ENCODE peak calls at places on chromosomes 5 and 9, in six cellular contexts. One of them, this sample, is unnamed.

GRCh38 chr5:142871880-142872200 is 101.7 kb downstream of the ARHGAP26 start:
- DNase-seq in HL-60: no peak
- DNase-seq in HepG2: no peak
- DNase-seq in heart left ventricle: peak
- DNase-seq in fibroblast of the aortic adventitia: no peak
- DNase-seq in colonic mucosa: no peak
- DNase-seq in this sample: no peak

GRCh38 chr5:162068412-162068811 is 839 bp downstream of the GABRG2 start:
- DNase-seq in HL-60: no peak
- DNase-seq in HepG2: peak
- DNase-seq in heart left ventricle: no peak
- DNase-seq in fibroblast of the aortic adventitia: no peak
- DNase-seq in colonic mucosa: peak
- DNase-seq in this sample: peak

GRCh38 chr5:35956429-35956828 is 18.0 kb upstream of the CAPSL start:
- DNase-seq in HL-60: no peak
- DNase-seq in HepG2: no peak
- DNase-seq in heart left ventricle: no peak
- DNase-seq in fibroblast of the aortic adventitia: no peak
- DNase-seq in colonic mucosa: no peak
- DNase-seq in this sample: no peak

GRCh38 chr9:115615821-115616665 is 498.1 kb upstream of the TNC start:
- DNase-seq in HL-60: no peak
- DNase-seq in HepG2: no peak
- DNase-seq in heart left ventricle: no peak
- DNase-seq in fibroblast of the aortic adventitia: peak
- DNase-seq in colonic mucosa: no peak
- DNase-seq in this sample: peak

GRCh38 chr9:27880135-27880534 is 306.9 kb upstream of the C9orf72 start:
- DNase-seq in HL-60: no peak
- DNase-seq in HepG2: no peak
- DNase-seq in heart left ventricle: no peak
- DNase-seq in fibroblast of the aortic adventitia: no peak
- DNase-seq in colonic mucosa: no peak
- DNase-seq in this sample: no peak

GRCh38 chr5:74866653-74867162 is 521 bp upstream of the FAM169A start:
- DNase-seq in HL-60: no peak
- DNase-seq in HepG2: peak
- DNase-seq in heart left ventricle: no peak
- DNase-seq in fibroblast of the aortic adventitia: no peak
- DNase-seq in colonic mucosa: peak
- DNase-seq in this sample: no peak

GRCh38 chr9:92659601-92660000 is 10.3 kb downstream of the IPPK start:
- DNase-seq in HL-60: no peak
- DNase-seq in HepG2: no peak
- DNase-seq in heart left ventricle: no peak
- DNase-seq in fibroblast of the aortic adventitia: no peak
- DNase-seq in colonic mucosa: no peak
- DNase-seq in this sample: no peak

GRCh38 chr5:112684737-112685136 is 52.9 kb upstream of the APC start:
- DNase-seq in HL-60: no peak
- DNase-seq in HepG2: no peak
- DNase-seq in heart left ventricle: peak
- DNase-seq in fibroblast of the aortic adventitia: peak
- DNase-seq in colonic mucosa: no peak
- DNase-seq in this sample: no peak

GRCh38 chr5:12623408-12623807 is 719.2 kb upstream of the CTNND2 start:
- DNase-seq in HL-60: no peak
- DNase-seq in HepG2: no peak
- DNase-seq in heart left ventricle: no peak
- DNase-seq in fibroblast of the aortic adventitia: no peak
- DNase-seq in colonic mucosa: no peak
- DNase-seq in this sample: no peak

GRCh38 chr9:9881692-9882091 is 731.1 kb downstream of the PTPRD start:
- DNase-seq in HL-60: no peak
- DNase-seq in HepG2: no peak
- DNase-seq in heart left ventricle: no peak
- DNase-seq in fibroblast of the aortic adventitia: no peak
- DNase-seq in colonic mucosa: no peak
- DNase-seq in this sample: no peak

GRCh38 chr5:14147210-14147609 is 4.1 kb downstream of the TRIO start:
- DNase-seq in HL-60: no peak
- DNase-seq in HepG2: no peak
- DNase-seq in heart left ventricle: no peak
- DNase-seq in fibroblast of the aortic adventitia: no peak
- DNase-seq in colonic mucosa: no peak
- DNase-seq in this sample: no peak

GRCh38 chr5:154686490-154686889 is 68.7 kb upstream of the LARP1 start:
- DNase-seq in HL-60: no peak
- DNase-seq in HepG2: no peak
- DNase-seq in heart left ventricle: no peak
- DNase-seq in fibroblast of the aortic adventitia: no peak
- DNase-seq in colonic mucosa: no peak
- DNase-seq in this sample: no peak

GRCh38 chr5:62653001-62653863 is 74.6 kb downstream of the LRRC70 start:
- DNase-seq in HL-60: no peak
- DNase-seq in HepG2: peak
- DNase-seq in heart left ventricle: no peak
- DNase-seq in fibroblast of the aortic adventitia: no peak
- DNase-seq in colonic mucosa: no peak
- DNase-seq in this sample: no peak

GRCh38 chr5:45162974-45163373 is 354.2 kb downstream of the MRPS30 start:
- DNase-seq in HL-60: no peak
- DNase-seq in HepG2: no peak
- DNase-seq in heart left ventricle: no peak
- DNase-seq in fibroblast of the aortic adventitia: no peak
- DNase-seq in colonic mucosa: no peak
- DNase-seq in this sample: no peak

GRCh38 chr9:98222885-98223640 is 30.6 kb upstream of the CORO2A start:
- DNase-seq in HL-60: no peak
- DNase-seq in HepG2: peak
- DNase-seq in heart left ventricle: no peak
- DNase-seq in fibroblast of the aortic adventitia: peak
- DNase-seq in colonic mucosa: no peak
- DNase-seq in this sample: peak

GRCh38 chr5:95960802-95961616 is 642 bp downstream of the ELL2 start:
- DNase-seq in HL-60: no peak
- DNase-seq in HepG2: peak
- DNase-seq in heart left ventricle: peak
- DNase-seq in fibroblast of the aortic adventitia: peak
- DNase-seq in colonic mucosa: peak
- DNase-seq in this sample: peak

GRCh38 chr5:89556215-89557009 is 673.4 kb upstream of the MEF2C start:
- DNase-seq in HL-60: no peak
- DNase-seq in HepG2: no peak
- DNase-seq in heart left ventricle: no peak
- DNase-seq in fibroblast of the aortic adventitia: peak
- DNase-seq in colonic mucosa: no peak
- DNase-seq in this sample: peak

GRCh38 chr9:79390077-79390673 is 181.6 kb upstream of the TLE4 start:
- DNase-seq in HL-60: no peak
- DNase-seq in HepG2: no peak
- DNase-seq in heart left ventricle: no peak
- DNase-seq in fibroblast of the aortic adventitia: no peak
- DNase-seq in colonic mucosa: no peak
- DNase-seq in this sample: no peak

DNA sequence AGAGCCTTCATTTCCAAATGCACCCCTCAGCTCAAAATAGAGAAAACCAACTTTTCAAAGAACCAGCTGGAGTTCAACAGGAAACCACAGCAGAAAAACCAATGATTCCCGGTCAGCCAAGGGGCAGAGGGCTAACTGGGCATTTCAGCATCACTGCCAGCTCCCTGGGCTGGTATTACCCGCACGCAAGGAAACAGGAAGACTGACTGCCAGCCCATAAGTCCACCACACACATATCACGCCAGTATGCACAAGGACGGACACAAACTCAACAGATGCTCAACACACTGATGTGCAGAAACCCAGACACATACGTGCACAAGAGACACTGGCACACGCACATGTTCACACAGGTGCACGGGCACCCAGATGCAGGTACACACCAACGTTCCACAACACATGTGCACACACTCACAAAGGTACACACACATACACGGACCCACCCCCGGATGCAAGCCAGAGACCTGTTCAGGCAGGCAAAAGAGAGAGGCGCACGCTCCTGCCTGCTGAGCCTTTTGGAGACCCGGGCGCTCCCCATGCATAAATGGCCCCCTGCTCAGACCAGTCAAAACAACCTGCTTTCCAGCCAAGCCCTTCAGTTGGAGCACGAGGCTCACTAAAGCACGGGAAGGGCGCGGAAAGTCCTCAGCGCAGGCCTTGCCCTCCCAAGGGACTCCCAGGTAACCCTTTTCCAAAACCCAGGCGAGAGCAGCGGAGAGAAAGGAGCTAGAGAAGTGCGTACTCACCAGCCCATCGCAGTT is 2.1 kb downstream of the ADAMTS2 start:
- DNase-seq in HL-60: no peak
- DNase-seq in HepG2: no peak
- DNase-seq in heart left ventricle: no peak
- DNase-seq in fibroblast of the aortic adventitia: peak
- DNase-seq in colonic mucosa: no peak
- DNase-seq in this sample: no peak
- H3K4me3 ChIP-seq in HL-60: no peak
- H3K4me3 ChIP-seq in HepG2: no peak
- H3K4me3 ChIP-seq in heart left ventricle: peak
- H3K4me3 ChIP-seq in fibroblast of the aortic adventitia: peak
- H3K4me3 ChIP-seq in colonic mucosa: peak
- H3K4me3 ChIP-seq in this sample: peak

DNA sequence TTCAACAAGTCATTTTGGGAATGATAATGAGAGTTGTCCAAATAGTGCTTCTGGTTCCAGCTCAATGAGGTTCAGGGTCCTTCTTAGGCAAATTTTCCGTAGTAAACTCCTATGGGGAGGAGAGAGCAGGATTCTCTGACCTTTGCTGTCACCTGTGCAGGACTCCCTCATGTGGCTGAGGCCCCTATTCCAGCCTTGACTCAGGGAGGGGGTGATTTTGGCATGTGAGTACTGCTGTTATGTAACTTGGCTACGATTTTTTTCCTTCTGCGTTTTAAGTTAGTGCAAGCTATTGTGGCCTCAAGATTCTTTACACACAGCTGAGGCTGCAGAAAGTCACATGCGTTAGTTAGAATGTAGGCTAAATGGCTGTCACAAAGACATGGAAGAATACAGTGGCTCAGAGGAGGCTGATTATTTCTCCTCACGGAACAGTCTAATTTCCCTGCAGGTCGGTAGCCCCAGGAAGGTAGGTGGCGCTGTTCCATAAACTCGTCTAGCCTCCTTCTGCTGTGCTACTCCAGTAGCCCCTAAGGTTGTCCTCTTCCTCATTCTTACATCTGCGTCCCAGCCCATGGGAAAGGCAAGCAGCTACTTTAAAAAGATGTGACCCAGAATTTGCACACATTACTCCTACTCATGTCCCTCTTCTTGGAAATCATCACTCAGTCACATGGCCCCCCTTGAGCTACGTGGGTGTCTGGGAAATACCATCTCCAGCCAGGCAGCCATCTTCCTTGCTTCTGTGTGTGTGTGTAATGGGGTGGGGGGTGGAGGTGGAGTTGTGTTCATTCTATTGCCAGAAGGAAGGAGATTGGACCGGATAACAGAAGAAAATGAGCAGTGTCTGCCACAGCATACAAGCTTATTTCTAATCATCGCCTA is 486.5 kb downstream of the CCDC171 start:
- DNase-seq in HL-60: no peak
- DNase-seq in HepG2: peak
- DNase-seq in heart left ventricle: peak
- DNase-seq in fibroblast of the aortic adventitia: peak
- DNase-seq in colonic mucosa: peak
- DNase-seq in this sample: no peak
- TF ChIP-seq CTCF in HL-60: peak
- TF ChIP-seq CTCF in HepG2: peak
- TF ChIP-seq CTCF in heart left ventricle: no peak
- TF ChIP-seq CTCF in fibroblast of the aortic adventitia: peak
- TF ChIP-seq CTCF in colonic mucosa: no peak
- TF ChIP-seq CTCF in this sample: no peak

DNA sequence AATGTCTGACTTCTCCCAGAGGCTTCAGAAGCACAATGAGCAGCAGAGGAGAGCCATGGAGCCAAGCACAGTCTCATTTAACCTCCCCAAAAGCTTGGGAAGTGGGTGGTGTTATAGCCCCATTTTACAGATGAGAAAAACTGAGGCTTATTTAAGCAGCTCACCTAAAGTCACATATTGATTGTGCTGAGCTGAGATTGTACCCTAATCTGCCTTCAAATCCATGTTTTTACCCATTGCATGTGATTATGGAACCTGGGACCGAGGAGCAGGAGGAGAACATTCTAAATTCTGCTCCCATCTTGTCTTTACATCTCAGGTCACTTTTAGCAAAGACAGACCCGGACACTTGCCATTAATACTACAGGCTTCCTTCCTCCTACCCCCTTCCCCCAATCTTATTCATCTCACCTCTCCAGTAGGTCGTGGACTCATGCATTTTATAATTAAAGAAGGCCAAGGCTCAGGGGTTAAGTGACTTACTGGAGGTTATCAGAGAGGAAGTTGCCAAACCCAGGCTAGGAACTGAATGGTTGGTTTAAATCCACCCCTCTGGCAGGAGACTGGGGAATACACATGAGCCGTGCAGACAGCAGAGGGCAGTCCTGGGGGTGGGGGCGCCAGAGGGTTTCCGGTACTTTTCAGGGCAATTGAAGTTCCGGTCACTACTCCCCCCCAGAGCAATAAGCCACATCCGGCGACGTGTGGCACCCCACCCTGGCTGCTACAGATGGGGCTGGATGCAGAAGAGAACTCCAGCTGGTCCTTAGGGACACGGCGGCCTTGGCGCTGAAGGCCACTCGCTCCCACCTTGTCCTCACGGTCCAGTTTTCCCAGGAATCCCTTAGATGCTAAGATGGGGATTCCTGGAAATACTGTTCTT is 51.0 kb upstream of the IL17B start:
- DNase-seq in HL-60: peak
- DNase-seq in HepG2: peak
- DNase-seq in heart left ventricle: peak
- DNase-seq in fibroblast of the aortic adventitia: no peak
- DNase-seq in colonic mucosa: peak
- DNase-seq in this sample: no peak
- H3K4me3 ChIP-seq in HL-60: peak
- H3K4me3 ChIP-seq in HepG2: peak
- H3K4me3 ChIP-seq in heart left ventricle: no peak
- H3K4me3 ChIP-seq in fibroblast of the aortic adventitia: no peak
- H3K4me3 ChIP-seq in colonic mucosa: no peak
- H3K4me3 ChIP-seq in this sample: no peak

GRCh38 chr5:135176991-135177390 is 143.0 kb upstream of the PITX1 start:
- DNase-seq in HL-60: no peak
- DNase-seq in HepG2: no peak
- DNase-seq in heart left ventricle: no peak
- DNase-seq in fibroblast of the aortic adventitia: no peak
- DNase-seq in colonic mucosa: no peak
- DNase-seq in this sample: no peak

GRCh38 chr5:135177591-135177990 is 143.6 kb upstream of the PITX1 start:
- DNase-seq in HL-60: no peak
- DNase-seq in HepG2: no peak
- DNase-seq in heart left ventricle: no peak
- DNase-seq in fibroblast of the aortic adventitia: no peak
- DNase-seq in colonic mucosa: no peak
- DNase-seq in this sample: no peak

GRCh38 chr5:135178476-135179155 is 144.6 kb upstream of the PITX1 start:
- DNase-seq in HL-60: no peak
- DNase-seq in HepG2: no peak
- DNase-seq in heart left ventricle: no peak
- DNase-seq in fibroblast of the aortic adventitia: no peak
- DNase-seq in colonic mucosa: no peak
- DNase-seq in this sample: no peak

GRCh38 chr5:135181653-135182052 is 147.6 kb upstream of the PITX1 start:
- DNase-seq in HL-60: no peak
- DNase-seq in HepG2: no peak
- DNase-seq in heart left ventricle: no peak
- DNase-seq in fibroblast of the aortic adventitia: no peak
- DNase-seq in colonic mucosa: no peak
- DNase-seq in this sample: no peak

GRCh38 chr5:135179308-135179980 is 145.4 kb upstream of the PITX1 start:
- DNase-seq in HL-60: no peak
- DNase-seq in HepG2: peak
- DNase-seq in heart left ventricle: no peak
- DNase-seq in fibroblast of the aortic adventitia: no peak
- DNase-seq in colonic mucosa: no peak
- DNase-seq in this sample: no peak
- TF ChIP-seq CTCF in HL-60: no peak
- TF ChIP-seq CTCF in HepG2: peak
- TF ChIP-seq CTCF in heart left ventricle: no peak
- TF ChIP-seq CTCF in fibroblast of the aortic adventitia: no peak
- TF ChIP-seq CTCF in colonic mucosa: no peak
- TF ChIP-seq CTCF in this sample: no peak